ENCODE peak calls at places on chromosomes 4 and X, in five cellular contexts. Y is brain pericyte, Q is D341Med, X is ascending aorta, W is pons. A is an unnamed sample.

GRCh38 chrX:87299563-87300160 is 217.9 kb upstream of the KLHL4 start:
- DNase-seq in Y (no peak), Q (peak), X (no peak), W (peak), A (peak)

GRCh38 chr4:1345905-1346780 is 865 bp upstream of the UVSSA start:
- DNase-seq in Y (no peak), Q (peak), X (no peak), W (no peak), A (peak)

GRCh38 chrX:41026326-41027136 is 58.7 kb upstream of the USP9X start:
- DNase-seq in Y (no peak), Q (no peak), X (no peak), W (no peak), A (no peak)

GRCh38 chr4:38765391-38765790 is 17.4 kb downstream of the TLR10 start:
- DNase-seq in Y (no peak), Q (no peak), X (no peak), W (no peak), A (no peak)

GRCh38 chr4:47827339-47828047 is 10.4 kb downstream of the CORIN start:
- DNase-seq in Y (no peak), Q (peak), X (no peak), W (no peak), A (no peak)

GRCh38 chr4:25441519-25442117 is 64.6 kb downstream of the ANAPC4 start:
- DNase-seq in Y (no peak), Q (peak), X (no peak), W (peak), A (peak)

GRCh38 chr4:163263601-163264000 is 68.8 kb downstream of the NPY1R start:
- DNase-seq in Y (no peak), Q (no peak), X (no peak), W (peak), A (no peak)

GRCh38 chrX:39331062-39331704 is 529.9 kb downstream of the MID1IP1 start:
- DNase-seq in Y (no peak), Q (no peak), X (no peak), W (no peak), A (no peak)

GRCh38 chrX:107323786-107324492 is 117.5 kb downstream of the DNAAF6 start:
- DNase-seq in Y (no peak), Q (no peak), X (no peak), W (no peak), A (no peak)

GRCh38 chr4:88660446-88661294 is 37.0 kb downstream of the NAP1L5 start:
- DNase-seq in Y (peak), Q (no peak), X (no peak), W (no peak), A (no peak)

GRCh38 chr4:898869-899555 is 33.1 kb downstream of the GAK start:
- DNase-seq in Y (no peak), Q (no peak), X (no peak), W (peak), A (no peak)

GRCh38 chrX:13059676-13060499 is 15.5 kb upstream of the FAM9C start:
- DNase-seq in Y (no peak), Q (no peak), X (no peak), W (no peak), A (peak)

GRCh38 chr4:91837608-91838029 is 466.1 kb upstream of the GRID2 start:
- DNase-seq in Y (no peak), Q (no peak), X (no peak), W (no peak), A (peak)

GRCh38 chrX:124018031-124018430 is 56.5 kb downstream of the STAG2 start:
- DNase-seq in Y (no peak), Q (no peak), X (no peak), W (no peak), A (no peak)

GRCh38 chr4:84967292-84967651 is 782 bp upstream of the WDFY3 start:
- DNase-seq in Y (no peak), Q (no peak), X (no peak), W (peak), A (peak)

GRCh38 chrX:134603806-134604700 is 54.2 kb downstream of the PLAC1 start:
- DNase-seq in Y (no peak), Q (no peak), X (no peak), W (no peak), A (no peak)

A was measured in cardiac muscle cell.